ENCODE peak calls at places on chromosomes 11 and 22, in six cellular contexts. L is hepatocyte, H is mucosa of gallbladder, F is hippocampal formation, T is hypothalamus, X is esophagus muscularis mucosa. Z is an unnamed sample.

GRCh38 chr11:79439893-79440450 is 858 bp downstream of the TENM4 start:
- DNase-seq in L (peak; percentile 62), H (no peak), F (no peak), T (peak; percentile 49), X (no peak), Z (peak; percentile 77)

GRCh38 chr11:72038491-72038890 is 39.8 kb downstream of the IL18BP start:
- DNase-seq in L (peak; percentile 59), H (peak; percentile 54), F (peak; percentile 69), T (peak; percentile 37), X (no peak), Z (no peak)

GRCh38 chr11:2096001-2096918 is 42.9 kb downstream of the IGF2 start:
- DNase-seq in L (no peak), H (no peak), F (no peak), T (no peak), X (no peak), Z (peak; percentile 37)

GRCh38 chr11:123642435-123642834 is 12.0 kb downstream of the SCN3B start:
- DNase-seq in L (no peak), H (no peak), F (no peak), T (no peak), X (no peak), Z (no peak)

GRCh38 chr22:27238935-27239510 is 562.5 kb downstream of the MN1 start:
- DNase-seq in L (peak; percentile 88), H (peak; percentile 60), F (no peak), T (no peak), X (no peak), Z (peak; percentile 95)

GRCh38 chr11:62539238-62539925 is 7.2 kb downstream of the AHNAK start:
- DNase-seq in L (peak; percentile 87), H (peak; percentile 67), F (no peak), T (no peak), X (no peak), Z (peak; percentile 71)

GRCh38 chr11:95485115-95485900 is 254.3 kb upstream of the SESN3 start:
- DNase-seq in L (no peak), H (no peak), F (no peak), T (no peak), X (no peak), Z (no peak)

GRCh38 chr11:21654091-21654490 is 538.8 kb upstream of the ANO5 start:
- DNase-seq in L (no peak), H (no peak), F (no peak), T (no peak), X (no peak), Z (no peak)

GRCh38 chr22:30602049-30602448 is 4.9 kb upstream of the TCN2 start:
- DNase-seq in L (peak; percentile 46), H (no peak), F (no peak), T (no peak), X (no peak), Z (no peak)

GRCh38 chr11:75583710-75584658 is 21.9 kb downstream of the SERPINH1 start:
- DNase-seq in L (peak; percentile 82), H (peak; percentile 58), F (peak; percentile 68), T (peak; percentile 71), X (no peak), Z (peak; percentile 85)

GRCh38 chr11:46972821-46973220 is 36.3 kb downstream of the CSTPP1 start:
- DNase-seq in L (no peak), H (no peak), F (no peak), T (no peak), X (no peak), Z (no peak)

GRCh38 chr22:39183991-39184585 is 31.6 kb upstream of the CBX7 start:
- DNase-seq in L (no peak), H (no peak), F (no peak), T (no peak), X (no peak), Z (no peak)

GRCh38 chr22:38872831-38873248 is 824 bp upstream of the CBX6 start:
- DNase-seq in L (peak; percentile 71), H (peak; percentile 42), F (peak; percentile 35), T (peak; percentile 66), X (peak; percentile 92), Z (peak; percentile 58)

GRCh38 chr11:36513965-36514364 is 3.9 kb upstream of the TRAF6 start:
- DNase-seq in L (no peak), H (no peak), F (no peak), T (no peak), X (no peak), Z (no peak)

GRCh38 chr11:71209181-71209580 is 43.2 kb downstream of the SHANK2 start:
- DNase-seq in L (no peak), H (no peak), F (no peak), T (no peak), X (no peak), Z (no peak)

GRCh38 chr11:75563978-75564552 is 2.0 kb downstream of the SERPINH1 start:
- DNase-seq in L (peak; percentile 90), H (peak; percentile 61), F (no peak), T (no peak), X (no peak), Z (peak; percentile 97)

GRCh38 chr22:38313384-38313955 is 3.8 kb downstream of the CSNK1E start:
- DNase-seq in L (peak; percentile 67), H (peak; percentile 57), F (no peak), T (peak; percentile 55), X (no peak), Z (no peak)

GRCh38 chr11:47667135-47667534 is 24.8 kb upstream of the MTCH2 start:
- DNase-seq in L (no peak), H (no peak), F (no peak), T (no peak), X (no peak), Z (no peak)

GRCh38 chr11:20363500-20364411 is at the start of gene HTATIP2:
- DNase-seq in L (peak; percentile 76), H (peak; percentile 73), F (peak; percentile 70), T (peak; percentile 26), X (no peak), Z (peak; percentile 77)

GRCh38 chr11:132685174-132685611 is 847.1 kb downstream of the OPCML start:
- DNase-seq in L (no peak), H (no peak), F (no peak), T (no peak), X (no peak), Z (no peak)

GRCh38 chr11:49995559-49995958 is 13.2 kb upstream of the OR4C12 start:
- DNase-seq in L (peak; percentile 16), H (peak; percentile 48), F (peak; percentile 37), T (no peak), X (no peak), Z (no peak)

GRCh38 chr11:70496591-70497535 is 98.5 kb downstream of the CTTN start:
- DNase-seq in L (no peak), H (no peak), F (no peak), T (no peak), X (no peak), Z (no peak)

GRCh38 chr22:36008131-36008530 is 20.5 kb downstream of the RBFOX2 start:
- DNase-seq in L (no peak), H (no peak), F (no peak), T (no peak), X (no peak), Z (no peak)

GRCh38 chr11:65591939-65592814 is 3.4 kb downstream of the KCNK7 start:
- DNase-seq in L (peak; percentile 70), H (no peak), F (no peak), T (no peak), X (no peak), Z (peak; percentile 95)

GRCh38 chr11:82701847-82702520 is 31.7 kb downstream of the FAM181B start:
- DNase-seq in L (peak; percentile 64), H (no peak), F (peak; percentile 20), T (peak; percentile 6), X (peak; percentile 91), Z (peak; percentile 80)

GRCh38 chr22:32887293-32887692 is 85.8 kb downstream of the TIMP3 start:
- DNase-seq in L (no peak), H (no peak), F (no peak), T (no peak), X (no peak), Z (no peak)

GRCh38 chr11:5605849-5606248 is 9.4 kb downstream of the TRIM6 start:
- DNase-seq in L (peak; percentile 31), H (no peak), F (no peak), T (no peak), X (no peak), Z (no peak)

GRCh38 chr11:119566299-119566698 is 143.3 kb upstream of the THY1 start:
- DNase-seq in L (no peak), H (no peak), F (no peak), T (no peak), X (no peak), Z (peak; percentile 1)